ENCODE peak calls at places on chromosomes 7 and 10, in nine cellular contexts. I, N, X, K, Z, O, T, H and M are unnamed samples.

GRCh38 chr7:16543456-16543855 is 16.8 kb downstream of the LRRC72 start:
- DNase-seq in I (no peak), N (no peak), X (no peak), K (no peak), Z (no peak), O (no peak), T (no peak), H (no peak), M (no peak)

GRCh38 chr7:46440186-46440585 is 519.1 kb upstream of the IGFBP3 start:
- DNase-seq in I (no peak), N (no peak), X (no peak), K (no peak), Z (no peak), O (no peak), T (no peak), H (no peak), M (no peak)

GRCh38 chr10:1297566-1298301 is 241.5 kb downstream of the WDR37 start:
- DNase-seq in I (no peak), N (no peak), X (no peak), K (no peak), Z (no peak), O (no peak), T (peak; percentile 28), H (no peak), M (no peak)

GRCh38 chr10:8242295-8242872 is 187.9 kb downstream of the GATA3 start:
- DNase-seq in I (no peak), N (no peak), X (no peak), K (no peak), Z (no peak), O (no peak), T (no peak), H (no peak), M (no peak)

GRCh38 chr10:132549416-132549815 is 11.8 kb downstream of the INPP5A start:
- DNase-seq in I (no peak), N (no peak), X (peak; percentile 15), K (no peak), Z (no peak), O (no peak), T (no peak), H (no peak), M (no peak)

GRCh38 chr7:23712368-23713284 is 2.6 kb downstream of the STK31 start:
- DNase-seq in I (peak; percentile 77), N (peak; percentile 69), X (no peak), K (peak; percentile 64), Z (no peak), O (no peak), T (no peak), H (no peak), M (peak; percentile 57)

GRCh38 chr7:80070391-80070790 is 64.2 kb upstream of the GNAI1 start:
- DNase-seq in I (peak; percentile 61), N (peak; percentile 52), X (no peak), K (no peak), Z (no peak), O (no peak), T (no peak), H (no peak), M (peak; percentile 72)

GRCh38 chr7:4003536-4003935 is 678.6 kb upstream of the FOXK1 start:
- DNase-seq in I (no peak), N (no peak), X (no peak), K (no peak), Z (no peak), O (no peak), T (no peak), H (no peak), M (no peak)

GRCh38 chr10:104120903-104121484 is 977 bp upstream of the SFR1 start:
- DNase-seq in I (peak; percentile 98), N (peak; percentile 97), X (peak; percentile 97), K (peak; percentile 97), Z (peak; percentile 98), O (peak; percentile 95), T (peak; percentile 63), H (peak; percentile 94), M (peak; percentile 97)

GRCh38 chr10:89946106-89946505 is 244.7 kb downstream of the KIF20B start:
- DNase-seq in I (peak; percentile 28), N (no peak), X (no peak), K (no peak), Z (no peak), O (no peak), T (no peak), H (no peak), M (peak; percentile 23)

GRCh38 chr7:45221896-45222604 is 64.5 kb downstream of the RAMP3 start:
- DNase-seq in I (no peak), N (no peak), X (no peak), K (no peak), Z (no peak), O (no peak), T (no peak), H (no peak), M (no peak)

DNA sequence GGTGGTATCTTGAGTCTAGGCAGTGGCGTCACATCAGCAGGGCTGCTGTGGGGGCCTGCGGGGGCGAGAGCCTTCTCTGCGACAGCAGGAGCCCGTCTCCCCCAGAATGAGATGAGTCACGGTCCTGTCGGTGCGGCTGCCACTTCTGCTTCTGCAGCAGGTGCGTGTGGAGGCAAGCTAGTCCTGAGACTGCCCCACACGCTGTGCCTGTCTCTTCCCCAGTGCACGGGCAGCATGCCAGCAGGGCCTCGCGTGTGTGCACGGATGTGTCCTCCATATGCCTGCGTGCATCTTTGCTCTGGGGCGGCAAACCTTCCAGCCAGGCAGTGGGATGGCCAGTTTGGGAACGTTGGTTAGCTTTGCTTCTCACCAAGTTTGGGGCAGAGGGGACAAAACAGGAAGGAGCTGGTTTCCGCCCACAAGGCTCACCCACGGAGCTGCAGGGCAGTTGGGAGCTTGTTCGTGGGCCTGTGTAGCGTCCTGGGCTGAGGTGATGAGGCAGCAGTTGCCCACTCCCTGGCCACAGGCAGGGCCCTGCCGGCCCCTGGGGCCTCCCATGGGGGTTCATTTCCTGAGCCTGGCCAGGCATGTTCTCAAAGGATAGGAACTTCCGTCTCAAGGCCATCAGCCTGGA is 60.8 kb upstream of the PPIF start:
- DNase-seq in I (peak; percentile 28), N (peak; percentile 79), X (peak; percentile 63), K (no peak), Z (peak; percentile 77), O (peak; percentile 48), T (peak; percentile 91), H (peak; percentile 90), M (no peak)
- H3K4me3 ChIP-seq in I (no peak overlapping the region), N (no peak overlapping the region), X (no peak overlapping the region), K (no peak overlapping the region), Z (no peak overlapping the region), O (peak overlapping the region; percentile 8), T (no peak overlapping the region), H (peak overlapping the region; percentile 6), M (no peak overlapping the region)

GRCh38 chr10:100967332-100967731 is 2.0 kb upstream of the SEMA4G start:
- DNase-seq in I (no peak), N (no peak), X (no peak), K (no peak), Z (no peak), O (no peak), T (no peak), H (no peak), M (no peak)

GRCh38 chr10:100966887-100967286 is 2.4 kb upstream of the SEMA4G start:
- DNase-seq in I (no peak), N (no peak), X (no peak), K (no peak), Z (no peak), O (no peak), T (no peak), H (no peak), M (no peak)

GRCh38 chr10:100968839-100969174 is 497 bp upstream of the SEMA4G start:
- DNase-seq in I (no peak), N (no peak), X (no peak), K (no peak), Z (no peak), O (no peak), T (no peak), H (no peak), M (no peak)

GRCh38 chr10:100969175-100970075 is at the start of gene SEMA4G:
- DNase-seq in I (peak; percentile 48), N (peak; percentile 21), X (peak; percentile 47), K (peak; percentile 44), Z (no peak), O (no peak), T (peak; percentile 67), H (no peak), M (peak; percentile 24)

DNA sequence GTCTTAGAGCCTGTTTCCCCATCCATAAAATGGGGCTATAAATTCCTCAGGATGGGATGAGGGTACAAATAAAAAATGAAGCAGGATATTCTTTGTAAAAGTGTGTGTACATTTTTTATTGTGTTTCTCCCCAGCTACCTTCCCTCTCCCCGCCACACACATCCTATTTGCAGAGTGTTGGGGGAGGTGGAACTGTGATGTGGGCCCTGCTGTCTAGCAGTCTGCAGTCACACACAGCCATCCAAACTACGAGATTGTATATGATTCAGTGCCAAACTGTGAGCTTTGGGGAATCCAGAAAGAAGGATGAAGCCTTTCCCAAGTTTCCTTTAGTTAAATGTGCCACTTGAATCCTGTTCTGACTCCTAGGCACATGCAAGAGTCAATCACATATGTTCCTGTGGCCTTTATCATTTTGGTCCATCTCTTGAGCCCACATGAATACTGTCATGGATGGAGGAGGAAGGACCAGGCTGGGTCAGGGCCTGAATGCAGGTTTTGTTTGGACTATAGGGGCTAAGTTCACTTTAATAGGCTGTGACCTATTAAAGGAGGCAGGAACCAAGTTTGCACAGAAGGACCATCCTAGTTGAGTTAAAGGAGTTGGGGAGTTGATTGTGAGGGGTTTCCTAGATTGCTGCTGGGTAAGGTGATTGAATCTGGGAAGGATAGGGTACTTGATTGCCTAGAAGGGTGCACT is 1.1 kb upstream of the SEMA4G start:
- DNase-seq in I (no peak), N (no peak), X (no peak), K (no peak), Z (no peak), O (no peak), T (no peak), H (no peak), M (no peak)
- H3K4me3 ChIP-seq in I (no peak overlapping the region), N (peak overlapping the region; percentile 63), X (no peak overlapping the region), K (no peak overlapping the region), Z (no peak overlapping the region), O (peak overlapping the region; percentile 74), T (no peak overlapping the region), H (no peak overlapping the region), M (no peak overlapping the region)

DNA sequence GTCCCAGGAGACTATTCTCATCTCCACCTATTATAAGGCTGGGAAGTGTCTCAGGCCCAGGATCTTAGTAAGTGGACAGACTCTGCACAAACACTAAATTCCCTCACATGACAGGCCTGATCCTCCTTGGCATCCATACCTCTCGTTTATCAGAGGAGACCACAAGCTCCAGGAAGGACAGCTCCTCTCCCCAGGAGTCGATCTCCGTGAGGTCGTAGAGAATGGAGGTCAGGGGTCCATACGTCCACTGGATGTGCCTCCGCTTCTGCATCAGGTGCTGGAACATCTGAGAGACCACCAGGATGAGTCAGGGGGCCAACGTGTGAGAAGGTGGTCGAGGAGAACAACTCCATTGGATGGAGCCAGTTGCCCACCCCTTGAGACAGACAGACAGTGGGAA is 5.6 kb downstream of the TRPV5 start:
- DNase-seq in I (no peak), N (no peak), X (no peak), K (no peak), Z (no peak), O (no peak), T (no peak), H (no peak), M (no peak)
- H3K4me3 ChIP-seq in I (no peak overlapping the region), N (no peak overlapping the region), X (no peak overlapping the region), K (no peak overlapping the region), Z (no peak overlapping the region), O (no peak overlapping the region), T (no peak overlapping the region), H (no peak overlapping the region), M (no peak overlapping the region)

DNA sequence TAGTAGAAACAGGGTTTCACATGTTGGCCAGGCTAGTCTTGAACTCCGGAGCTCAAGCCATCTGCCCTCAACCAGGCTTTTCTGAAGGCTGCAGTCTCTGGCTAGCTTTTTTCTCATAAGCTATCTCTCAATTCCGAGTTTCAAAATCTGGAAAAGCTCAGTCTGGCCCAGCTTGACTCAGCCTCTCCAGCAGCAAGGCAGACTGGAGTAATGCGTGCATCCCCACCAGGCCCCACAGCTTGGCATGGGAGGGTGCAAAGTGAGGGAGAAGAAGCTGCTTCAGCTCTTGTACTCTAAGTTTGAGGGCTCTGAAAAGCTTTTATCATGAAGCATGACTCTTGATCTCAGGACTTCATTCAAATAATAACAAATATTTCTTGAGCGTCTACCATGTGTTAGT is 4.8 kb downstream of the DHTKD1 start:
- DNase-seq in I (no peak), N (peak; percentile 62), X (no peak), K (no peak), Z (no peak), O (no peak), T (no peak), H (no peak), M (no peak)
- H3K4me3 ChIP-seq in I (no peak overlapping the region), N (no peak overlapping the region), X (no peak overlapping the region), K (no peak overlapping the region), Z (no peak overlapping the region), O (no peak overlapping the region), T (no peak overlapping the region), H (no peak overlapping the region), M (no peak overlapping the region)